ENCODE peak calls at places on chromosomes 2 and 18, in ten cellular contexts. One of them, this sample, is unnamed.

GRCh38 chr18:2687390-2688001 is 32.0 kb downstream of the SMCHD1 start:
- DNase-seq in fibroblast of mammary gland: no peak
- DNase-seq in GM10248: peak
- DNase-seq in mammary epithelial cell: no peak
- DNase-seq in fibroblast of pulmonary artery: no peak
- DNase-seq in thoracic aorta: no peak
- DNase-seq in A549: no peak
- DNase-seq in uterus: no peak
- DNase-seq in dorsolateral prefrontal cortex: no peak
- DNase-seq in sigmoid colon: no peak
- DNase-seq in this sample: no peak

GRCh38 chr2:42938671-42939370 is 146.4 kb upstream of the HAAO start:
- DNase-seq in fibroblast of mammary gland: no peak
- DNase-seq in dorsolateral prefrontal cortex: no peak
- DNase-seq in GM10248: no peak
- DNase-seq in mammary epithelial cell: no peak
- DNase-seq in thoracic aorta: no peak
- DNase-seq in fibroblast of pulmonary artery: no peak
- DNase-seq in sigmoid colon: no peak
- DNase-seq in uterus: no peak
- DNase-seq in A549: no peak
- DNase-seq in this sample: no peak

GRCh38 chr2:71631411-71631931 is 178.1 kb downstream of the DYSF start:
- DNase-seq in fibroblast of pulmonary artery: no peak
- DNase-seq in uterus: no peak
- DNase-seq in dorsolateral prefrontal cortex: no peak
- DNase-seq in mammary epithelial cell: no peak
- DNase-seq in GM10248: no peak
- DNase-seq in thoracic aorta: no peak
- DNase-seq in sigmoid colon: no peak
- DNase-seq in fibroblast of mammary gland: peak
- DNase-seq in A549: no peak
- DNase-seq in this sample: no peak

GRCh38 chr2:207467716-207468347 is 61.9 kb upstream of the CREB1 start:
- DNase-seq in mammary epithelial cell: peak
- DNase-seq in fibroblast of pulmonary artery: peak
- DNase-seq in thoracic aorta: no peak
- DNase-seq in GM10248: peak
- DNase-seq in fibroblast of mammary gland: peak
- DNase-seq in sigmoid colon: no peak
- DNase-seq in A549: no peak
- DNase-seq in uterus: no peak
- DNase-seq in dorsolateral prefrontal cortex: no peak
- DNase-seq in this sample: peak

GRCh38 chr2:202172439-202173191 is 65.8 kb downstream of the SUMO1 start:
- DNase-seq in sigmoid colon: no peak
- DNase-seq in A549: no peak
- DNase-seq in GM10248: peak
- DNase-seq in fibroblast of pulmonary artery: no peak
- DNase-seq in mammary epithelial cell: no peak
- DNase-seq in thoracic aorta: no peak
- DNase-seq in fibroblast of mammary gland: peak
- DNase-seq in dorsolateral prefrontal cortex: no peak
- DNase-seq in uterus: no peak
- DNase-seq in this sample: no peak

GRCh38 chr2:171893824-171894611 is at the start of gene SLC25A12:
- DNase-seq in A549: peak
- DNase-seq in GM10248: peak
- DNase-seq in uterus: peak
- DNase-seq in thoracic aorta: peak
- DNase-seq in mammary epithelial cell: peak
- DNase-seq in dorsolateral prefrontal cortex: peak
- DNase-seq in fibroblast of mammary gland: peak
- DNase-seq in fibroblast of pulmonary artery: peak
- DNase-seq in sigmoid colon: peak
- DNase-seq in this sample: peak

GRCh38 chr2:53058526-53058925 is 709.1 kb upstream of the CHAC2 start:
- DNase-seq in sigmoid colon: no peak
- DNase-seq in fibroblast of pulmonary artery: no peak
- DNase-seq in GM10248: no peak
- DNase-seq in A549: peak
- DNase-seq in mammary epithelial cell: peak
- DNase-seq in uterus: no peak
- DNase-seq in thoracic aorta: no peak
- DNase-seq in fibroblast of mammary gland: peak
- DNase-seq in dorsolateral prefrontal cortex: no peak
- DNase-seq in this sample: no peak

GRCh38 chr2:170204561-170204960 is 26.6 kb downstream of the MYO3B start:
- DNase-seq in thoracic aorta: no peak
- DNase-seq in fibroblast of mammary gland: no peak
- DNase-seq in A549: no peak
- DNase-seq in dorsolateral prefrontal cortex: no peak
- DNase-seq in fibroblast of pulmonary artery: no peak
- DNase-seq in GM10248: no peak
- DNase-seq in uterus: no peak
- DNase-seq in sigmoid colon: no peak
- DNase-seq in mammary epithelial cell: no peak
- DNase-seq in this sample: no peak

GRCh38 chr2:157107877-157108276 is 149.6 kb upstream of the GALNT5 start:
- DNase-seq in A549: peak
- DNase-seq in fibroblast of pulmonary artery: peak
- DNase-seq in fibroblast of mammary gland: peak
- DNase-seq in thoracic aorta: no peak
- DNase-seq in GM10248: no peak
- DNase-seq in mammary epithelial cell: peak
- DNase-seq in dorsolateral prefrontal cortex: no peak
- DNase-seq in sigmoid colon: no peak
- DNase-seq in uterus: no peak
- DNase-seq in this sample: peak

GRCh38 chr2:112152476-112153178 is 14.4 kb downstream of the FBLN7 start:
- DNase-seq in dorsolateral prefrontal cortex: no peak
- DNase-seq in sigmoid colon: no peak
- DNase-seq in fibroblast of pulmonary artery: no peak
- DNase-seq in mammary epithelial cell: no peak
- DNase-seq in uterus: no peak
- DNase-seq in thoracic aorta: no peak
- DNase-seq in fibroblast of mammary gland: peak
- DNase-seq in A549: no peak
- DNase-seq in GM10248: no peak
- DNase-seq in this sample: no peak

GRCh38 chr2:38315707-38316333 is 61.3 kb downstream of the ATL2 start:
- DNase-seq in sigmoid colon: no peak
- DNase-seq in thoracic aorta: no peak
- DNase-seq in uterus: no peak
- DNase-seq in A549: peak
- DNase-seq in GM10248: peak
- DNase-seq in dorsolateral prefrontal cortex: no peak
- DNase-seq in fibroblast of mammary gland: peak
- DNase-seq in fibroblast of pulmonary artery: peak
- DNase-seq in mammary epithelial cell: peak
- DNase-seq in this sample: peak

GRCh38 chr18:31098878-31099277 is 3.3 kb downstream of the DSC2 start:
- DNase-seq in fibroblast of pulmonary artery: no peak
- DNase-seq in mammary epithelial cell: peak
- DNase-seq in fibroblast of mammary gland: no peak
- DNase-seq in GM10248: no peak
- DNase-seq in uterus: no peak
- DNase-seq in dorsolateral prefrontal cortex: no peak
- DNase-seq in sigmoid colon: no peak
- DNase-seq in A549: no peak
- DNase-seq in thoracic aorta: no peak
- DNase-seq in this sample: no peak

DNA sequence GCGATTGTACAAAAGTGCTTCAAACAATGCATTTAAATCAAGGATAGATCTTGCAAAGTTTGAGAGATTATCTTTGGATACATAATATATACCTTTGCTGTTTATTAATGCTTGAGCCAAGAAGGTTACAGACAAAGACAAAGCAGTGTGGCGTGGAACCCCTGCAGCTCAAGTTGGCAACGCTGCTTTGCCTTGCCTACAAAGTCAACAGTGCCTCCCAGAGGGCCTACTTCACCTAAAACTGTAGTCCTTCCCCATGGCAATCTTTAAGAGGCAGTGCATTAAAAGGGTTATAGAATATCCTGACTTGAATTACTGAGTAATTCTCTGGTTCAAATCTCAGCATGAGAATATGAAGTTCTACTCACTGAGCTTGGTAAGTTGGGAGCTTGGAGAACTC is 96.7 kb downstream of the MYT1L start:
- DNase-seq in GM10248: no peak
- DNase-seq in mammary epithelial cell: no peak
- DNase-seq in thoracic aorta: no peak
- DNase-seq in A549: no peak
- DNase-seq in uterus: no peak
- DNase-seq in fibroblast of pulmonary artery: no peak
- DNase-seq in fibroblast of mammary gland: no peak
- DNase-seq in dorsolateral prefrontal cortex: no peak
- DNase-seq in sigmoid colon: no peak
- DNase-seq in this sample: no peak
- TF ChIP-seq CTCF in GM10248: no peak
- TF ChIP-seq CTCF in mammary epithelial cell: no peak
- TF ChIP-seq CTCF in thoracic aorta: no peak
- TF ChIP-seq CTCF in A549: no peak
- TF ChIP-seq CTCF in uterus: no peak
- TF ChIP-seq CTCF in fibroblast of pulmonary artery: no peak
- TF ChIP-seq CTCF in fibroblast of mammary gland: no peak
- TF ChIP-seq CTCF in dorsolateral prefrontal cortex: no peak
- TF ChIP-seq CTCF in sigmoid colon: no peak
- TF ChIP-seq CTCF in this sample: no peak

DNA sequence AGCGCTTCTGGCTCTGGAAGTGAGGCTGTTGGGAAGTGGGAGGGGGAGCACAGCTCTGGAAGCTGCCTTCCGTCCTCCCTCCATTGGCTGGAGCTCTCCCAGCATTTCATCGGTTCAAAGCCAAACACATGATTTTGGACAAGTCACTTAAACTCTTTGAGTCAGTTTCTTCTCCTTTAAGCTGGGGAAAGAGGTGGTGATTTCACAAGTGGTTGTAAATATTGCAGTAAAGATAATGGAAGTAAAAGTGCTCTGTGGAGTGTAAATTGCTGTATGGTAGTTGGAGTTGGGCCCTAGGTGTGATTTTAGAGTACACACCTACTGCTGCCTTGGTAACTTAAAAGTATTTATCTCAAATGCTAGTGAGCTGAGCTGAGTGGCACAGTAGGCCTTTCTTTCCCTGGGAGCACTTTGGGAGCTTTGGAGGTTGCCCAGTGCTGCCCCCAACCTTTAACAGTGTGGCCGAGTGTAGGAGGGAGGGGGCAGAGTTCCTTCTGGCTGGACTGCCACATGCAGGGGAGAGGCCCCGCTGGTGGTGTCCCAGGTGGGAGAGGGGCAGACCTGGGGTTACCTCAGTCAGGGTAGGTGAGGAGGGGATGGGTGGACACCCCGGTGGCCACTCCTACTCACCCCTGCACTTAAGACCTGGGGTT is 54.7 kb downstream of the ASAP2 start:
- DNase-seq in sigmoid colon: peak
- DNase-seq in thoracic aorta: no peak
- DNase-seq in dorsolateral prefrontal cortex: no peak
- DNase-seq in mammary epithelial cell: no peak
- DNase-seq in fibroblast of mammary gland: peak
- DNase-seq in uterus: peak
- DNase-seq in GM10248: no peak
- DNase-seq in fibroblast of pulmonary artery: peak
- DNase-seq in A549: no peak
- DNase-seq in this sample: no peak
- TF ChIP-seq CTCF in sigmoid colon: no peak
- TF ChIP-seq CTCF in thoracic aorta: no peak
- TF ChIP-seq CTCF in dorsolateral prefrontal cortex: no peak
- TF ChIP-seq CTCF in mammary epithelial cell: no peak
- TF ChIP-seq CTCF in fibroblast of mammary gland: no peak
- TF ChIP-seq CTCF in uterus: no peak
- TF ChIP-seq CTCF in GM10248: no peak
- TF ChIP-seq CTCF in fibroblast of pulmonary artery: no peak
- TF ChIP-seq CTCF in A549: no peak
- TF ChIP-seq CTCF in this sample: no peak

DNA sequence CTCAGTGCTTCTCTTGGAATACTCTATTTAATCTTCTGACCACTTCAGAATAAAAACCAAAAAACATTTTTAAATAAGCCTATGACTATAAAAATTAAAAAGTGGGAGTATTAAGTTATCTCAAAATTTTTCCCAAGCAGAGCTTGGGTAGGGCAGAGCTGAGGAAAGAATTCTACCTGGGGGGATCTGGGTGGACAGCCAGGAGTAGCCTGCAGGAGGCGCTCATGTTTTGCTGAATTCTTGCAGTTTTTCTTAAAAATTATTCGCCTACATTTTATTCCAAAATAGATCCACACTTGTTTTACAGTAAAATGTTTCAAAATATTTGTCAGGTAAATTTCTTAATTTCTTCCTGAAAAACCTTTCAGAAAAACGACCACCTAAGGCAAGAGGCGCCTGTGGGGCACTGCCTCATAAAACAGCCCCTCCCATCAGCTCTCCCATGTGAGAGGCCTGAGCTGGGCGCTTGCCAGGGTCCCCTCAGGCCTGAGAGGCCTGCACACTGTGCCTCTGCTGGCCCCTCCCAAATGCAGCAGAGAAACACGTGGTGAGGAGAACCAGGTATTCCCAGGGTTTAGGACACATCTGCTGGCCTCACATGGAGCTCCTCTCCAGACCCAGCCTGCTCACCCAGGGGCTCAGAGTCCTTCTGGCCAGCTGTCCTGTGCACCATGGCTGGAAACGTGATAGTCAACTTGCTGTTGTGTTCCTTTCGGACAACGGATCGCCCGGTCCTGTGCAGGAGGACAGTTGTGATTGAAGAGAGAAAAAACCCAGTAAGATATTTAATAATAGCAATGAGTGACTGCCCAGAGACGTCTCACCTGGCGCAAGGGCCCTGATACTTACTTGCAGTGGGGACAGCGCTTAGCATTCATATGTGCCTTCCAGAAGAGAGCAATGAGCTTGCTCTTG is 17.5 kb downstream of the POLR1A start:
- DNase-seq in dorsolateral prefrontal cortex: no peak
- DNase-seq in fibroblast of pulmonary artery: no peak
- DNase-seq in thoracic aorta: no peak
- DNase-seq in mammary epithelial cell: no peak
- DNase-seq in A549: no peak
- DNase-seq in GM10248: no peak
- DNase-seq in sigmoid colon: no peak
- DNase-seq in fibroblast of mammary gland: no peak
- DNase-seq in uterus: no peak
- DNase-seq in this sample: no peak
- TF ChIP-seq CTCF in dorsolateral prefrontal cortex: no peak
- TF ChIP-seq CTCF in fibroblast of pulmonary artery: peak
- TF ChIP-seq CTCF in thoracic aorta: peak
- TF ChIP-seq CTCF in mammary epithelial cell: peak
- TF ChIP-seq CTCF in A549: peak
- TF ChIP-seq CTCF in GM10248: peak
- TF ChIP-seq CTCF in sigmoid colon: no peak
- TF ChIP-seq CTCF in fibroblast of mammary gland: peak
- TF ChIP-seq CTCF in uterus: no peak
- TF ChIP-seq CTCF in this sample: peak

DNA sequence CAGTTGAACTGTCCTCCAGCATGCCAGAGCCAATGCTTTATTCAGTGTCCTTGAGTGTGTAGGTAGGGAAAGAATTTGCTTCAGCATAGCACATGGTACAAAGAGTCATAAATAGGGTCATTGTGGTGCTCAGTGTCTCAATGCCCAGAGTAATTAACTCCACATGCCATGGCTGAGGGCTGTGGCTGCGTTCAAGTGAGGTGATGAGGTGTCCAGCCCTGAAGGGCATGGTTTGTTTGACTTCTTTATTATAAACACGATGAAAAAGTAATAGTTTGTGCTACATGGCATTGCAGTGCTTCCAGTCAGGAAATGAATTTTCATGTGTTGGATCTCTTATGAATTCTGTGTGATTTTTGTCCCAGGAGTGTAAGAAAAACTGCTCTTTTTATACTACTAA is 507.8 kb upstream of the CDH2 start:
- DNase-seq in uterus: no peak
- DNase-seq in fibroblast of pulmonary artery: no peak
- DNase-seq in dorsolateral prefrontal cortex: no peak
- DNase-seq in GM10248: no peak
- DNase-seq in thoracic aorta: no peak
- DNase-seq in mammary epithelial cell: peak
- DNase-seq in sigmoid colon: no peak
- DNase-seq in fibroblast of mammary gland: peak
- DNase-seq in A549: no peak
- DNase-seq in this sample: peak
- TF ChIP-seq CTCF in uterus: no peak
- TF ChIP-seq CTCF in fibroblast of pulmonary artery: no peak
- TF ChIP-seq CTCF in dorsolateral prefrontal cortex: no peak
- TF ChIP-seq CTCF in GM10248: no peak
- TF ChIP-seq CTCF in thoracic aorta: no peak
- TF ChIP-seq CTCF in mammary epithelial cell: no peak
- TF ChIP-seq CTCF in sigmoid colon: no peak
- TF ChIP-seq CTCF in fibroblast of mammary gland: no peak
- TF ChIP-seq CTCF in A549: no peak
- TF ChIP-seq CTCF in this sample: no peak